ENCODE peak calls at places on chromosomes 5 and 9, in six cellular contexts. B is HepG2, G is K562, J is A549, L is H1, K is GM12878. Y is an unnamed sample.

GRCh38 chr5:156475831-156476551 is 149.0 kb downstream of the SGCD start:
- DNase-seq in L (peak; percentile 15), J (peak; percentile 70), B (no peak), K (no peak), G (no peak), Y (no peak)

GRCh38 chr9:12813960-12814876 is 39.4 kb downstream of the LURAP1L start:
- DNase-seq in K (no peak), J (peak; percentile 96), G (no peak), L (no peak), B (peak; percentile 92), Y (peak; percentile 59)

GRCh38 chr5:1594336-1595106 is 70.8 kb upstream of the LPCAT1 start:
- DNase-seq in G (peak; percentile 89), K (peak; percentile 70), J (peak; percentile 79), B (peak; percentile 87), L (peak; percentile 81), Y (peak; percentile 99)

GRCh38 chr9:27888661-27889295 is 315.5 kb upstream of the C9orf72 start:
- DNase-seq in G (peak; percentile 14), B (peak; percentile 9), K (peak; percentile 4), L (peak; percentile 36), J (peak; percentile 38), Y (peak; percentile 10)

GRCh38 chr5:169695919-169696490 is 58.9 kb downstream of the DOCK2 start:
- DNase-seq in J (peak; percentile 86), G (no peak), B (no peak), L (no peak), K (no peak), Y (peak; percentile 28)

GRCh38 chr9:80664327-80665210 is 1024.8 kb downstream of the TLE1 start:
- DNase-seq in K (no peak), J (peak; percentile 10), L (no peak), G (no peak), B (no peak), Y (peak; percentile 16)

GRCh38 chr5:15787676-15788075 is 287.7 kb downstream of the FBXL7 start:
- DNase-seq in J (no peak), G (no peak), L (no peak), B (no peak), K (no peak), Y (no peak)

GRCh38 chr9:91775011-91775707 is 174.9 kb downstream of the ROR2 start:
- DNase-seq in G (peak; percentile 77), K (no peak), B (peak; percentile 43), J (peak; percentile 66), L (peak; percentile 36), Y (peak; percentile 86)

GRCh38 chr5:75465480-75465879 is 45.9 kb downstream of the CERT1 start:
- DNase-seq in K (no peak), G (no peak), B (no peak), J (no peak), L (no peak), Y (no peak)

GRCh38 chr9:111957856-111958631 is 61.4 kb downstream of the UGCG start:
- DNase-seq in B (no peak), L (no peak), G (no peak), K (no peak), J (peak; percentile 61), Y (no peak)

GRCh38 chr9:110183208-110184145 is 24.5 kb downstream of the C9orf152 start:
- DNase-seq in G (peak; percentile 67), B (peak; percentile 78), L (peak; percentile 17), J (peak; percentile 82), K (peak; percentile 25), Y (peak; percentile 67)

GRCh38 chr5:130141689-130142320 is 237.5 kb downstream of the CHSY3 start:
- DNase-seq in L (peak; percentile 17), G (peak; percentile 8), B (no peak), J (peak; percentile 21), K (no peak), Y (peak; percentile 0)

GRCh38 chr9:136978073-136978864 is 965 bp downstream of the PTGDS start:
- DNase-seq in J (peak; percentile 89), L (peak; percentile 68), G (peak; percentile 99), B (no peak), K (no peak), Y (peak; percentile 99)
- TF ChIP-seq CHD2 in J (no peak), L (no peak), G (no peak), B (no peak), K (no peak), Y (no peak)

GRCh38 chr9:130912932-130913598 is 16.5 kb upstream of the QRFP start:
- DNase-seq in K (no peak), L (no peak), G (peak; percentile 68), J (no peak), B (no peak), Y (no peak)
- H3K4me3 ChIP-seq in K (no peak overlapping the region), L (no peak overlapping the region), G (no peak overlapping the region), J (no peak overlapping the region), B (no peak overlapping the region), Y (no peak overlapping the region)

DNA sequence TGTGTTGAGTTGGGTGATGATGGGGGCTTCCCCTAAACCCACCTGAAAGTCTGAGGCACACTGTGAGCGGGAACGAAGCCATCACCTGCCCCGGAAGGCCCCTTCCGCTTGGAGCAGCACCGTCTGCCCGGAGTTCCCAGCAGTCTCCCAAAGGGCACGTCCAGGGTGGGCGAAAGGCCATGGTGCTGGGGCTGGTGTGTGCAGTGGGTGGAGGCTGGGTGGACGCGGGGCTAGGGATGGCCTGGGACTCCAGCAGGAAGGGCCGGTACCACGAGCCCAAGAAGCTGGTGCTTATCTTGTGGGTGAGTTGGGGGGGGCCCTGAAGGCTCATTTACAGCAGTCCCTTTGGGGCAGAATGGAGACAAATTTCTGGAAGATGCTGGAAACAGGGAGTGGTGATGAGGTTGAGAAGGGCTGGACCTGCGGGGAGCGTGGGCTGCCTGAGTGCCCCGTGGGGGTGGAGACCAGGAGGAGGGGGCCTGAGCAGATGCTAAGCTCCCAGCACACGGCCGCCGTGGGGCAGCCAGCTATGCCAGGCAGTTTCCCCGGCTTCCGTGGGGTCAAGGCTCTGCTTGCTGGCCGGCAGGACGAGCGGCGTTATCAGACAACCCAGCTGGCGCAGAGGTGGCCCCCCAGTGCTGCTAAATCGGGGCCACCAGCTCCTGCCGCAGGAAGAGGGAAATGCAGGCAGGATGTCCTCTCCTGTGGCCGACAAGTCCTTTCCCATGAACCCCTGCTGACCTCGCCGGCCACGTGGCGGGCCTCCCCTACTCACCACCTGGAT is 4.4 kb downstream of the FLT4 start:
- DNase-seq in B (no peak), K (no peak), J (no peak), L (no peak), G (peak; percentile 45), Y (peak; percentile 34)
- TF ChIP-seq CHD2 in B (no peak), K (no peak), J (no peak), L (no peak), G (no peak), Y (no peak)

DNA sequence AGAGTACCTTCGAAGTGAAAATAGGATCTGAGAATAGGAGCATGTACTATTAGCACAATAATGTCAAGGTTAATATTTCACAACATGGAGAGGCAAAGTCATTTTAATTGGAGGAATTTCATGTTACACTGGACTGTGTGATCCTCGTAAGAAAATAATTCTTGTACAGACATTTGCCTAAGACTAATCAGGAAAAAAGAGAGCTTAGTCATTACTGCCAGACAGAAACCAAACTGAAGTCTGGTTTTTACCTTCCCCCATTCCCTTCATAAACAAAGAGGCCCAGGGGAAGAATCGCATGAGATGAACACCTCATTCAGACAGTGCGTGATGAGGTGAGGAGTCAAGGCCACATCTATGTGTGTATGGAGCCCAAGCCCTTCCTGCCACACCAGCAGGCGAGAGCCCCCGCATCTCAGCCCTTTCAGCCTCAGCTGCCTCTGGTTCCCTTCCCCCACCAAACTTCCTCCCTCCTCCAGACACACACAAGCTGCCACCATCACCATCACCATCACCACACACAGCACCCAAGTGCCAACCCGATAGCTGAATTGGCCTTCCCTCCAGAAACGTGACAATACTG is 135.8 kb upstream of the ABCA1 start:
- DNase-seq in J (peak; percentile 58), B (peak; percentile 75), K (no peak), G (no peak), L (no peak), Y (no peak)
- H3K4me3 ChIP-seq in J (no peak overlapping the region), B (peak overlapping the region; percentile 46), K (no peak overlapping the region), G (no peak overlapping the region), L (no peak overlapping the region), Y (no peak overlapping the region)

DNA sequence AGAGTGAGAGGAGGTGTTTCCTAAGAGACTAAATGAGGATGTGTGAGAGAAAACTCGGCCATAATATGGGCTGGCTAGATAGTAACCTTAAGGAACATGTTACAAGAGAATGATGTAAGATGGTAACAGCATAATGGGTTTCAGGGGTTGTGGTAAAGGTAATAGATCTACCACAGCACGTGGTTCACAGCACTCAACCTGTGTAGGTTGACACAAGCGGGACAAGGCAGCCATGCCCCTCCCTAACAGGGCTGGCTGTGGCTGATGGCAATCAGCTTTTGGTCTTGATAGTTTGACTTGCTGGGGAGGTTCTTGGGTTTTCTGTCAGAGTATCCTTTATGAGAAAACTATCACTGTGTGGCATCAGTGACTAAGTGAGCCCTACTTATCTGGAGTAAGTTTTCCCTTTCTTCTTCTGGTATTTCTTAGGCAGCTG is 138.6 kb downstream of the TRIO start:
- DNase-seq in J (no peak), G (peak; percentile 25), B (no peak), L (no peak), K (no peak), Y (no peak)
- TF ChIP-seq CHD2 in J (no peak), G (no peak), B (no peak), L (no peak), K (no peak), Y (no peak)

GRCh38 chr5:56669534-56670483 is 145.5 kb upstream of the MAP3K1 start:
- DNase-seq in L (peak; percentile 51), K (peak; percentile 98), B (peak; percentile 48), J (no peak), G (no peak), Y (no peak)
- H3K4me3 ChIP-seq in L (no peak overlapping the region), K (peak overlapping the region; percentile 4), B (no peak overlapping the region), J (no peak overlapping the region), G (no peak overlapping the region), Y (no peak overlapping the region)

Y was measured in SK-N-SH.